ENCODE peak calls at places on chromosomes 1 and 21, in five cellular contexts. N, P, B, F and X are unnamed samples.

GRCh38 chr1:15245593-15246325 is 1.3 kb upstream of the FHAD1 start:
- DNase-seq in B (no peak), F (no peak), P (no peak), N (peak), X (peak)

GRCh38 chr1:90712931-90713618 is 4.0 kb downstream of the BARHL2 start:
- DNase-seq in F (no peak), P (no peak), B (no peak), N (no peak), X (no peak)

GRCh38 chr1:110130989-110131388 is 18.7 kb downstream of the UBL4B start:
- DNase-seq in P (no peak), N (no peak), B (no peak), F (no peak), X (no peak)

GRCh38 chr1:56132520-56132919 is 446.8 kb downstream of the PLPP3 start:
- DNase-seq in F (no peak), B (no peak), N (no peak), P (no peak), X (no peak)

GRCh38 chr1:196607940-196608339 is 300 bp downstream of the KCNT2 start:
- DNase-seq in B (no peak), N (no peak), F (no peak), P (peak), X (no peak)

GRCh38 chr1:210600421-210601195 is 271.9 kb downstream of the HHAT start:
- DNase-seq in F (no peak), N (no peak), B (no peak), P (peak), X (peak)

GRCh38 chr1:228339059-228339704 is 67.5 kb downstream of the TRIM11 start:
- DNase-seq in B (no peak), P (no peak), F (no peak), N (no peak), X (no peak)

GRCh38 chr1:59779949-59780348 is 34.8 kb upstream of the HOOK1 start:
- DNase-seq in N (no peak), B (peak), F (no peak), P (no peak), X (no peak)

GRCh38 chr1:163361123-163361934 is 39.6 kb downstream of the NUF2 start:
- DNase-seq in P (peak), F (no peak), N (no peak), B (peak), X (peak)

GRCh38 chr1:221076467-221076866 is 197.2 kb downstream of the HLX start:
- DNase-seq in P (no peak), F (no peak), N (no peak), B (no peak), X (no peak)

GRCh38 chr1:201766117-201766863 is 62.7 kb upstream of the IPO9 start:
- DNase-seq in P (peak), B (no peak), N (no peak), F (no peak), X (peak)

GRCh38 chr1:29519733-29520132 is 283.4 kb downstream of the PTPRU start:
- DNase-seq in F (no peak), B (no peak), N (peak), P (no peak), X (peak)

GRCh38 chr21:28974531-28975227 is 18.0 kb downstream of the LTN1 start:
- DNase-seq in N (no peak), P (no peak), F (no peak), B (no peak), X (no peak)

GRCh38 chr1:193040011-193040410 is 19.1 kb downstream of the UCHL5 start:
- DNase-seq in N (no peak), F (no peak), B (no peak), P (no peak), X (no peak)

GRCh38 chr1:86388777-86389176 is 7.3 kb downstream of the ODF2L start:
- DNase-seq in P (no peak), F (no peak), B (no peak), N (no peak), X (no peak)

GRCh38 chr1:12437629-12438028 is 180.4 kb downstream of the DHRS3 start:
- DNase-seq in B (no peak), F (no peak), P (no peak), N (no peak), X (no peak)

GRCh38 chr1:93845554-93846150 is 33.4 kb downstream of the DNTTIP2 start:
- DNase-seq in F (no peak), N (no peak), P (peak), B (no peak), X (peak)

GRCh38 chr1:111600886-111601386 is 18.7 kb upstream of the RAP1A start:
- DNase-seq in B (peak), P (no peak), F (no peak), N (no peak), X (no peak)

GRCh38 chr1:109927908-109928307 is 17.3 kb downstream of the CSF1 start:
- DNase-seq in F (no peak), N (peak), B (no peak), P (peak), X (peak)

GRCh38 chr1:24589200-24589599 is 33.3 kb downstream of the NCMAP start:
- DNase-seq in N (no peak), P (no peak), B (no peak), F (no peak), X (no peak)

GRCh38 chr1:228446849-228447248 is 30.2 kb upstream of the TRIM17 start:
- DNase-seq in P (no peak), F (no peak), N (no peak), B (no peak), X (no peak)

GRCh38 chr21:43758132-43758619 is 17.9 kb downstream of the CSTB start:
- DNase-seq in N (peak), B (no peak), P (peak), F (no peak), X (peak)

GRCh38 chr1:20442920-20443625 is 42.9 kb downstream of the CAMK2N1 start:
- DNase-seq in P (no peak), B (no peak), F (no peak), N (no peak), X (no peak)

GRCh38 chr1:202162418-202163280 is 2.2 kb upstream of the PTPN7 start:
- DNase-seq in N (no peak), F (peak), B (no peak), P (no peak), X (no peak)

GRCh38 chr1:222931018-222931417 is 116.2 kb downstream of the DISP1 start:
- DNase-seq in N (no peak), P (no peak), B (no peak), F (no peak), X (no peak)

GRCh38 chr21:46066843-46067331 is 31.0 kb upstream of the COL6A2 start:
- DNase-seq in B (no peak), F (no peak), N (peak), P (peak), X (peak)

GRCh38 chr1:79683420-79683819 is 676.9 kb upstream of the ADGRL4 start:
- DNase-seq in F (no peak), P (no peak), N (no peak), B (no peak), X (no peak)

GRCh38 chr1:76901158-76901767 is 34.0 kb downstream of the ST6GALNAC5 start:
- DNase-seq in N (no peak), P (peak), B (peak), F (peak), X (peak)

GRCh38 chr1:24096737-24097103 is 15.2 kb downstream of the MYOM3 start:
- DNase-seq in N (no peak), F (no peak), P (no peak), B (no peak), X (no peak)

GRCh38 chr1:19220080-19220846 is 10.2 kb upstream of the UBR4 start:
- DNase-seq in F (no peak), B (no peak), P (no peak), N (no peak), X (no peak)

GRCh38 chr1:27144920-27145661 is 9.8 kb downstream of the SLC9A1 start:
- DNase-seq in B (no peak), F (no peak), P (peak), N (peak), X (peak)

GRCh38 chr1:157540852-157541251 is 11.5 kb downstream of the FCRL5 start:
- DNase-seq in B (no peak), N (no peak), P (peak), F (no peak), X (no peak)

GRCh38 chr1:222090103-222090502 is 348.2 kb upstream of the DUSP10 start:
- DNase-seq in P (no peak), F (no peak), N (no peak), B (no peak), X (no peak)

GRCh38 chr1:151782741-151783140 is 7.6 kb downstream of the TDRKH start:
- DNase-seq in B (no peak), F (no peak), P (no peak), N (no peak), X (no peak)

GRCh38 chr1:225318706-225319575 is 108.9 kb downstream of the LBR start:
- DNase-seq in B (peak), N (no peak), F (peak), P (peak), X (peak)